ENCODE peak calls at places on chromosome 3, in six cellular contexts. One of them, this sample, is unnamed.

GRCh38 chr3:119322021-119322522 is 27.9 kb downstream of the ARHGAP31 start:
- DNase-seq in head of caudate nucleus: no peak
- DNase-seq in ACHN: peak
- DNase-seq in T-helper 22 cell: no peak
- DNase-seq in kidney tubule cell: peak
- DNase-seq in activated naive CD8-positive, alpha-beta T cell treated with anti-CD3 and anti-CD28 coated beads, Interleukin-2, amount 10 ng/mL, durations not matched to agents 7 days and 5 days: no peak
- DNase-seq in this sample: no peak

GRCh38 chr3:120177151-120177550 is 82.9 kb upstream of the GSK3B start:
- DNase-seq in activated naive CD8-positive, alpha-beta T cell treated with anti-CD3 and anti-CD28 coated beads, Interleukin-2, amount 10 ng/mL, durations not matched to agents 7 days and 5 days: no peak
- DNase-seq in kidney tubule cell: peak
- DNase-seq in T-helper 22 cell: no peak
- DNase-seq in head of caudate nucleus: no peak
- DNase-seq in ACHN: peak
- DNase-seq in this sample: no peak

GRCh38 chr3:129402616-129403015 is 25.8 kb downstream of the EFCAB12 start:
- DNase-seq in kidney tubule cell: no peak
- DNase-seq in head of caudate nucleus: no peak
- DNase-seq in T-helper 22 cell: no peak
- DNase-seq in ACHN: no peak
- DNase-seq in activated naive CD8-positive, alpha-beta T cell treated with anti-CD3 and anti-CD28 coated beads, Interleukin-2, amount 10 ng/mL, durations not matched to agents 7 days and 5 days: no peak
- DNase-seq in this sample: no peak

GRCh38 chr3:158808697-158809096 is 6.8 kb downstream of the MFSD1 start:
- DNase-seq in activated naive CD8-positive, alpha-beta T cell treated with anti-CD3 and anti-CD28 coated beads, Interleukin-2, amount 10 ng/mL, durations not matched to agents 7 days and 5 days: no peak
- DNase-seq in kidney tubule cell: peak
- DNase-seq in ACHN: peak
- DNase-seq in T-helper 22 cell: no peak
- DNase-seq in head of caudate nucleus: no peak
- DNase-seq in this sample: no peak

GRCh38 chr3:161498259-161498921 is 1.8 kb downstream of the OTOL1 start:
- DNase-seq in activated naive CD8-positive, alpha-beta T cell treated with anti-CD3 and anti-CD28 coated beads, Interleukin-2, amount 10 ng/mL, durations not matched to agents 7 days and 5 days: no peak
- DNase-seq in head of caudate nucleus: no peak
- DNase-seq in T-helper 22 cell: no peak
- DNase-seq in kidney tubule cell: peak
- DNase-seq in ACHN: no peak
- DNase-seq in this sample: no peak

GRCh38 chr3:123067689-123068226 is 933 bp downstream of the PDIA5 start:
- DNase-seq in activated naive CD8-positive, alpha-beta T cell treated with anti-CD3 and anti-CD28 coated beads, Interleukin-2, amount 10 ng/mL, durations not matched to agents 7 days and 5 days: no peak
- DNase-seq in head of caudate nucleus: no peak
- DNase-seq in ACHN: no peak
- DNase-seq in T-helper 22 cell: no peak
- DNase-seq in kidney tubule cell: peak
- DNase-seq in this sample: peak

GRCh38 chr3:18765672-18766071 is 340.5 kb upstream of the SATB1 start:
- DNase-seq in head of caudate nucleus: no peak
- DNase-seq in ACHN: no peak
- DNase-seq in activated naive CD8-positive, alpha-beta T cell treated with anti-CD3 and anti-CD28 coated beads, Interleukin-2, amount 10 ng/mL, durations not matched to agents 7 days and 5 days: no peak
- DNase-seq in T-helper 22 cell: no peak
- DNase-seq in kidney tubule cell: no peak
- DNase-seq in this sample: no peak

GRCh38 chr3:66473181-66473580 is 27.6 kb downstream of the LRIG1 start:
- DNase-seq in head of caudate nucleus: no peak
- DNase-seq in activated naive CD8-positive, alpha-beta T cell treated with anti-CD3 and anti-CD28 coated beads, Interleukin-2, amount 10 ng/mL, durations not matched to agents 7 days and 5 days: no peak
- DNase-seq in kidney tubule cell: no peak
- DNase-seq in ACHN: no peak
- DNase-seq in T-helper 22 cell: no peak
- DNase-seq in this sample: no peak

This sample was measured in stimulated activated CD4-positive, alpha-beta T cell treated with anti-CD3 and anti-CD28 coated beads, Interleukin-1b, Interleukin-23, amount 100 ng/mL, for 1 hour.